ENCODE peak calls at places on chromosomes 6 and 20, in seven cellular contexts. One of them, this sample, is unnamed.

GRCh38 chr6:132919476-132919875 is 105.1 kb downstream of the RPS12 start:
- DNase-seq in GM12892: no peak
- DNase-seq in HAP-1: no peak
- DNase-seq in stimulated activated CD8-positive, alpha-beta memory T cell treated with anti-CD3 and anti-CD28 coated beads, Interleukin-4, amount 100 ng/mL, for 1 hour: no peak
- DNase-seq in GM13976: no peak
- DNase-seq in erythroblast: no peak
- DNase-seq in activated T-cell treated with anti-CD3 and anti-CD28 coated beads for 1 hour: no peak
- DNase-seq in this sample: no peak

GRCh38 chr6:34063641-34064040 is 82.2 kb downstream of the GRM4 start:
- DNase-seq in activated T-cell treated with anti-CD3 and anti-CD28 coated beads for 1 hour: no peak
- DNase-seq in GM13976: no peak
- DNase-seq in GM12892: no peak
- DNase-seq in HAP-1: no peak
- DNase-seq in erythroblast: no peak
- DNase-seq in stimulated activated CD8-positive, alpha-beta memory T cell treated with anti-CD3 and anti-CD28 coated beads, Interleukin-4, amount 100 ng/mL, for 1 hour: no peak
- DNase-seq in this sample: no peak

GRCh38 chr6:143267740-143268139 is 182.8 kb downstream of the ADAT2 start:
- DNase-seq in stimulated activated CD8-positive, alpha-beta memory T cell treated with anti-CD3 and anti-CD28 coated beads, Interleukin-4, amount 100 ng/mL, for 1 hour: no peak
- DNase-seq in activated T-cell treated with anti-CD3 and anti-CD28 coated beads for 1 hour: no peak
- DNase-seq in GM12892: no peak
- DNase-seq in erythroblast: no peak
- DNase-seq in GM13976: no peak
- DNase-seq in HAP-1: no peak
- DNase-seq in this sample: no peak

GRCh38 chr20:46117704-46118467 is at the start of gene CD40:
- DNase-seq in GM13976: peak
- DNase-seq in HAP-1: peak
- DNase-seq in activated T-cell treated with anti-CD3 and anti-CD28 coated beads for 1 hour: peak
- DNase-seq in GM12892: peak
- DNase-seq in stimulated activated CD8-positive, alpha-beta memory T cell treated with anti-CD3 and anti-CD28 coated beads, Interleukin-4, amount 100 ng/mL, for 1 hour: peak
- DNase-seq in erythroblast: peak
- DNase-seq in this sample: peak

GRCh38 chr6:47437592-47437991 is 40.0 kb upstream of the CD2AP start:
- DNase-seq in HAP-1: no peak
- DNase-seq in stimulated activated CD8-positive, alpha-beta memory T cell treated with anti-CD3 and anti-CD28 coated beads, Interleukin-4, amount 100 ng/mL, for 1 hour: no peak
- DNase-seq in GM13976: peak
- DNase-seq in erythroblast: no peak
- DNase-seq in activated T-cell treated with anti-CD3 and anti-CD28 coated beads for 1 hour: no peak
- DNase-seq in GM12892: no peak
- DNase-seq in this sample: no peak

GRCh38 chr6:133833905-133834304 is 55.0 kb upstream of the TCF21 start:
- DNase-seq in stimulated activated CD8-positive, alpha-beta memory T cell treated with anti-CD3 and anti-CD28 coated beads, Interleukin-4, amount 100 ng/mL, for 1 hour: no peak
- DNase-seq in erythroblast: no peak
- DNase-seq in GM12892: no peak
- DNase-seq in GM13976: no peak
- DNase-seq in HAP-1: no peak
- DNase-seq in activated T-cell treated with anti-CD3 and anti-CD28 coated beads for 1 hour: no peak
- DNase-seq in this sample: no peak

GRCh38 chr6:145224450-145224849 is 510.9 kb downstream of the EPM2A start:
- DNase-seq in GM13976: no peak
- DNase-seq in GM12892: no peak
- DNase-seq in erythroblast: no peak
- DNase-seq in HAP-1: no peak
- DNase-seq in activated T-cell treated with anti-CD3 and anti-CD28 coated beads for 1 hour: no peak
- DNase-seq in stimulated activated CD8-positive, alpha-beta memory T cell treated with anti-CD3 and anti-CD28 coated beads, Interleukin-4, amount 100 ng/mL, for 1 hour: no peak
- DNase-seq in this sample: no peak

GRCh38 chr20:62826646-62827322 is 9.9 kb downstream of the COL9A3 start:
- DNase-seq in erythroblast: no peak
- DNase-seq in GM12892: no peak
- DNase-seq in GM13976: no peak
- DNase-seq in HAP-1: no peak
- DNase-seq in activated T-cell treated with anti-CD3 and anti-CD28 coated beads for 1 hour: no peak
- DNase-seq in stimulated activated CD8-positive, alpha-beta memory T cell treated with anti-CD3 and anti-CD28 coated beads, Interleukin-4, amount 100 ng/mL, for 1 hour: no peak
- DNase-seq in this sample: no peak

GRCh38 chr6:73878403-73878802 is 182.4 kb downstream of the CD109 start:
- DNase-seq in activated T-cell treated with anti-CD3 and anti-CD28 coated beads for 1 hour: no peak
- DNase-seq in GM13976: no peak
- DNase-seq in HAP-1: no peak
- DNase-seq in GM12892: no peak
- DNase-seq in stimulated activated CD8-positive, alpha-beta memory T cell treated with anti-CD3 and anti-CD28 coated beads, Interleukin-4, amount 100 ng/mL, for 1 hour: no peak
- DNase-seq in erythroblast: no peak
- DNase-seq in this sample: no peak

GRCh38 chr20:5153152-5153467 is 26.3 kb downstream of the CDS2 start:
- DNase-seq in stimulated activated CD8-positive, alpha-beta memory T cell treated with anti-CD3 and anti-CD28 coated beads, Interleukin-4, amount 100 ng/mL, for 1 hour: no peak
- DNase-seq in activated T-cell treated with anti-CD3 and anti-CD28 coated beads for 1 hour: no peak
- DNase-seq in HAP-1: no peak
- DNase-seq in erythroblast: no peak
- DNase-seq in GM13976: no peak
- DNase-seq in GM12892: no peak
- DNase-seq in this sample: no peak

GRCh38 chr6:87628881-87629280 is 38.9 kb downstream of the ORC3 start:
- DNase-seq in activated T-cell treated with anti-CD3 and anti-CD28 coated beads for 1 hour: no peak
- DNase-seq in stimulated activated CD8-positive, alpha-beta memory T cell treated with anti-CD3 and anti-CD28 coated beads, Interleukin-4, amount 100 ng/mL, for 1 hour: no peak
- DNase-seq in erythroblast: no peak
- DNase-seq in GM12892: no peak
- DNase-seq in GM13976: no peak
- DNase-seq in HAP-1: no peak
- DNase-seq in this sample: no peak

This sample was measured in GM18507.